ENCODE peak calls at places on chromosomes 12 and 14, in four cellular contexts. Q is HepG2, Y is GM12878, S is A549. M is an unnamed sample.
A peak's percentile ranks its signal among the peaks of the same experiment; 100 is the strongest.

GRCh38 chr12:58310828-58311273 is 369.5 kb downstream of the ATP23 start:
- DNase-seq in S (peak; percentile 75), Y (no peak), Q (peak; percentile 28), M (no peak)

GRCh38 chr12:108584456-108585065 is 13.3 kb downstream of the TMEM119 start:
- DNase-seq in S (no peak), Y (no peak), Q (no peak), M (no peak)

GRCh38 chr12:25308761-25309160 is 58.0 kb upstream of the KRAS start:
- DNase-seq in Q (no peak), Y (no peak), S (no peak), M (no peak)

GRCh38 chr12:130876758-130877157 is 4.9 kb downstream of the RAN start:
- DNase-seq in S (no peak), Q (no peak), Y (no peak), M (no peak)

GRCh38 chr12:6603095-6603567 is 4.0 kb downstream of the CHD4 start:
- DNase-seq in Q (no peak), Y (no peak), S (no peak), M (peak; percentile 51)

GRCh38 chr12:76554411-76555225 is 5.0 kb downstream of the OSBPL8 start:
- DNase-seq in Q (no peak), Y (no peak), S (no peak), M (peak; percentile 10)

GRCh38 chr14:51846631-51847488 is 13.6 kb upstream of the GNG2 start:
- DNase-seq in Q (no peak), S (no peak), Y (peak; percentile 93), M (peak; percentile 35)

GRCh38 chr14:100199240-100199860 is 39.6 kb upstream of the YY1 start:
- DNase-seq in Y (no peak), Q (no peak), S (no peak), M (no peak)

GRCh38 chr14:104471114-104471513 is 108.5 kb upstream of the C14orf180 start:
- DNase-seq in Q (no peak), S (no peak), Y (no peak), M (no peak)

GRCh38 chr12:2794261-2794735 is 472 bp upstream of the FKBP4 start:
- DNase-seq in Y (no peak), Q (no peak), S (no peak), M (no peak)

GRCh38 chr14:32332415-32333116 is 3.5 kb downstream of the AKAP6 start:
- DNase-seq in S (no peak), Q (no peak), Y (no peak), M (no peak)
- TF ChIP-seq PBX3 in S (no peak), Q (no peak), Y (no peak), M (no peak)

GRCh38 chr12:13530966-13531365 is 334.4 kb downstream of the EMP1 start:
- DNase-seq in Y (no peak), S (no peak), Q (no peak), M (no peak)

GRCh38 chr12:13536219-13536910 is 339.8 kb downstream of the EMP1 start:
- DNase-seq in Q (no peak), Y (peak; percentile 60), S (no peak), M (no peak)

GRCh38 chr12:13534645-13535398 is 338.3 kb downstream of the EMP1 start:
- DNase-seq in S (peak; percentile 31), Q (peak; percentile 39), Y (no peak), M (peak; percentile 39)

GRCh38 chr12:13537623-13538022 is 341.1 kb downstream of the EMP1 start:
- DNase-seq in Y (peak; percentile 38), Q (no peak), S (no peak), M (no peak)

DNA sequence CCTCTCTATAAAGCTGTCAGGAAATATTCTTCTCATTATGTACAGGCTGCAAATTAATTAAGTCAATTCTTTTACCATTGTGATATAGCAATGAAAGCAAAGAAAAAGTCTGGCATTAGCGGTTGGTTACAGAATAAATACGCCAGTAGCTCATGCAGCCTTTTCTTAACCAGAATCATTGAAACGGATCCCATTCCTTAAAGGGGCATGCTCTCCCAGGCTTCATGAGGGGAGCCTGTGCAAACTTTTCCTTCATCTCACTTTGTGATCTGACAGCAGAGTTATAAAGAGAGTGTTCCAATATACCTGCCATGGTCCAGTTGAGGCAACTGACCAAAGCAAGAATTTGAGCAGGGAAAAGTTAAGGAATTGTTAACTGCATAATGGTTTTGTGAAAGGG is 337.7 kb downstream of the EMP1 start:
- DNase-seq in Q (no peak), Y (no peak), S (no peak), M (no peak)
- TF ChIP-seq PBX3 in Q (no peak), Y (no peak), S (no peak), M (no peak)

GRCh38 chr14:94541234-94541975 is 19.8 kb upstream of the SERPINA4 start:
- DNase-seq in Y (no peak), Q (no peak), S (no peak), M (no peak)

GRCh38 chr14:94542111-94542810 is 19.0 kb upstream of the SERPINA4 start:
- DNase-seq in Q (peak; percentile 80), Y (no peak), S (no peak), M (no peak)

GRCh38 chr14:94539181-94539580 is 22.1 kb upstream of the SERPINA4 start:
- DNase-seq in Y (no peak), Q (no peak), S (no peak), M (no peak)

GRCh38 chr14:94538070-94538740 is 23.0 kb upstream of the SERPINA4 start:
- DNase-seq in Y (no peak), S (no peak), Q (no peak), M (no peak)

GRCh38 chr14:94540031-94540794 is 21.0 kb upstream of the SERPINA4 start:
- DNase-seq in Y (no peak), S (no peak), Q (peak; percentile 69), M (no peak)
- TF ChIP-seq PBX3 in Y (no peak), S (no peak), Q (no peak), M (no peak)

DNA sequence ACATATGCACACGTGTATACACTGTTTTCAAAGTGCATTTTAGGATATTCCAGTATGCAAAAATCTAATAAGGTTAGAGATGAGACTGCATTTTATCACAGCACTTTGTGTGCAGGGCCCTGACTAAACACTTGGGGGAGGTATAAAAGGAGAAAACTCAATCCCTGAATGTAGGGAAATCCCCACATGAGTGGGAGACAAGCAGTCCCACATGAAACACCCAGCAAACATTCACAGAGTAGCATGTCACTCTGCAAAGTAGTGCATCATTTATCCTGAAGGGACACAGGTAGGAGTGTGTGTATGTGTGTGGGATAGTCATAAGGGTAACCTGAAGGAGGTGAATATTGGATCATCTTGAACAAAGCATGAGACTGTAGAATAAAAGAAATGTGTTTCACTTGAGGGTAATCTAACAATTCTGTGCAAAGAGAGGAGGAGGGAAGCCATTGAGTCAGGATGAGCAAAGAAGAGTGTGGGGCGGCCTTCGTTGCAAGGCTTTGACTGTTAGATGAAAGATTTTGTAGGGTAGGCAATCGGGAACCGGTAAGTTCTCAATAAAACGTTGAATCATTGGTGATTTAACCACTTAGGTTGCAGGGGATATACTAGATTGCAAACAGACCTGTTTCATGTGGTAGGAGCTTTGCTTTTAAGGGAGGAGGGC is 2.9 kb downstream of the PRPF40B start:
- DNase-seq in Q (no peak), Y (no peak), S (peak; percentile 22), M (no peak)
- TF ChIP-seq PBX3 in Q (no peak), Y (no peak), S (no peak), M (no peak)

GRCh38 chr12:62715086-62715786 is 219.7 kb downstream of the PPM1H start:
- DNase-seq in S (no peak), Q (no peak), Y (no peak), M (no peak)
- TF ChIP-seq PBX3 in S (no peak), Q (no peak), Y (no peak), M (no peak)

GRCh38 chr12:78951746-78952532 is 87.4 kb downstream of the SYT1 start:
- DNase-seq in Q (no peak), Y (no peak), S (no peak), M (peak; percentile 30)
- TF ChIP-seq PBX3 in Q (no peak), Y (no peak), S (no peak), M (peak; percentile 94)

M was measured in SK-N-SH.